ENCODE peak calls at places on chromosomes 4 and X, in six cellular contexts. L, P, Y, U, D and M are unnamed samples.

GRCh38 chr4:67725132-67725531 is 24.2 kb upstream of the UBA6 start:
- DNase-seq in U (peak; percentile 28), L (no peak), D (no peak), Y (no peak), P (no peak), M (no peak)

GRCh38 chrX:42739771-42740170 is 38.2 kb downstream of the PPP1R2C start:
- DNase-seq in D (no peak), Y (peak; percentile 32), L (no peak), U (no peak), P (no peak), M (no peak)

GRCh38 chr4:21226637-21227538 is 526.6 kb downstream of the PACRGL start:
- DNase-seq in L (no peak), U (no peak), Y (no peak), P (no peak), D (no peak), M (no peak)

GRCh38 chr4:114384629-114385028 is 214.0 kb upstream of the UGT8 start:
- DNase-seq in P (no peak), Y (peak; percentile 28), L (peak; percentile 50), D (peak; percentile 53), U (peak; percentile 59), M (peak; percentile 7)

GRCh38 chrX:78619829-78620228 is 39.3 kb downstream of the RTL3 start:
- DNase-seq in U (peak; percentile 36), P (no peak), Y (no peak), D (no peak), L (no peak), M (no peak)

GRCh38 chrX:111779582-111779981 is 96.4 kb upstream of the TRPC5OS start:
- DNase-seq in P (no peak), Y (no peak), U (peak; percentile 21), D (no peak), L (peak; percentile 2), M (no peak)

GRCh38 chr4:4717692-4718091 is 141.8 kb upstream of the MSX1 start:
- DNase-seq in L (no peak), D (no peak), Y (no peak), P (no peak), U (no peak), M (no peak)

GRCh38 chrX:20217279-20217678 is 49.4 kb downstream of the RPS6KA3 start:
- DNase-seq in D (peak; percentile 60), U (peak; percentile 79), Y (no peak), L (peak; percentile 64), P (no peak), M (no peak)

GRCh38 chr4:117821834-117822233 is 212.5 kb upstream of the NDST3 start:
- DNase-seq in L (no peak), D (no peak), Y (no peak), U (no peak), P (no peak), M (no peak)

GRCh38 chr4:141609243-141609642 is 27.1 kb upstream of the IL15 start:
- DNase-seq in L (peak; percentile 48), U (no peak), P (no peak), D (no peak), Y (no peak), M (no peak)

GRCh38 chr4:11426716-11427115 is 2.0 kb downstream of the HS3ST1 start:
- DNase-seq in P (no peak), U (no peak), L (peak; percentile 33), D (no peak), Y (peak; percentile 29), M (no peak)

GRCh38 chrX:13742397-13743176 is 8.0 kb downstream of the OFD1 start:
- DNase-seq in P (no peak), L (peak; percentile 69), U (no peak), Y (peak; percentile 76), D (no peak), M (no peak)

GRCh38 chrX:106874075-106874474 is 29.1 kb downstream of the RIPPLY1 start:
- DNase-seq in L (peak; percentile 24), U (peak; percentile 37), P (no peak), Y (peak; percentile 5), D (peak; percentile 19), M (peak; percentile 5)

GRCh38 chrX:105653891-105654290 is 168.4 kb upstream of the NRK start:
- DNase-seq in D (no peak), L (peak; percentile 67), U (peak; percentile 72), P (no peak), Y (no peak), M (no peak)

GRCh38 chrX:103344606-103345005 is 11.7 kb upstream of the TCEAL9 start:
- DNase-seq in Y (peak; percentile 54), L (no peak), D (no peak), P (no peak), U (no peak), M (no peak)

GRCh38 chr4:182808673-182809416 is 108.3 kb downstream of the DCTD start:
- DNase-seq in D (no peak), Y (no peak), U (peak; percentile 12), L (no peak), P (no peak), M (no peak)

GRCh38 chr4:171203425-171203824 is 609.8 kb upstream of the GALNTL6 start:
- DNase-seq in Y (peak; percentile 24), L (no peak), D (no peak), P (no peak), U (peak; percentile 13), M (no peak)

GRCh38 chr4:119300072-119300387 is 21.9 kb downstream of the FABP2 start:
- DNase-seq in U (peak; percentile 54), Y (no peak), D (peak; percentile 46), P (peak; percentile 43), L (peak; percentile 62), M (no peak)

GRCh38 chrX:36957425-36958328 is 50.5 kb upstream of the FAM47C start:
- DNase-seq in D (no peak), L (no peak), P (peak; percentile 61), U (no peak), Y (peak; percentile 75), M (peak; percentile 6)

GRCh38 chrX:141924293-141924692 is 20.6 kb downstream of the MAGEC1 start:
- DNase-seq in D (peak; percentile 40), L (peak; percentile 2), P (no peak), Y (no peak), U (peak; percentile 21), M (no peak)

GRCh38 chr4:111562811-111563210 is 582.4 kb upstream of the FAM241A start:
- DNase-seq in D (peak; percentile 79), P (no peak), Y (no peak), L (no peak), U (peak; percentile 24), M (no peak)

GRCh38 chrX:135295238-135295943 is 13.9 kb upstream of the ETDC start:
- DNase-seq in D (peak; percentile 56), P (peak; percentile 63), L (peak; percentile 31), Y (peak; percentile 79), U (peak; percentile 64), M (peak; percentile 59)

GRCh38 chrX:71621644-71622346 is 3.5 kb upstream of the CXCR3 start:
- DNase-seq in L (no peak), Y (no peak), U (no peak), P (no peak), D (no peak), M (no peak)

GRCh38 chr4:26375589-26375988 is 54.8 kb downstream of the RBPJ start:
- DNase-seq in U (no peak), P (no peak), L (no peak), Y (no peak), D (no peak), M (no peak)

GRCh38 chrX:41956027-41956426 is 32.7 kb upstream of the CASK start:
- DNase-seq in L (no peak), D (no peak), U (no peak), P (no peak), Y (peak; percentile 80), M (peak; percentile 37)

GRCh38 chrX:70554523-70554922 is 109.9 kb downstream of the DLG3 start:
- DNase-seq in Y (no peak), L (no peak), D (no peak), U (no peak), P (no peak), M (no peak)

GRCh38 chrX:1870421-1870820 is 255.6 kb downstream of the ASMT start:
- DNase-seq in D (no peak), L (no peak), Y (no peak), P (no peak), U (no peak), M (no peak)

GRCh38 chr4:41569957-41570356 is 32.0 kb downstream of the LIMCH1 start:
- DNase-seq in D (no peak), P (no peak), Y (no peak), L (no peak), U (no peak), M (no peak)

GRCh38 chrX:115337735-115338134 is 48.2 kb downstream of the LUZP4 start:
- DNase-seq in L (peak; percentile 38), U (peak; percentile 70), P (no peak), Y (no peak), D (peak; percentile 19), M (no peak)

GRCh38 chrX:42131856-42132255 is 208.5 kb upstream of the CASK start:
- DNase-seq in L (no peak), P (no peak), U (no peak), Y (no peak), D (no peak), M (no peak)

GRCh38 chr4:112321768-112322684 is 24.9 kb downstream of the ALPK1 start:
- DNase-seq in Y (peak; percentile 71), P (peak; percentile 80), U (peak; percentile 61), L (peak; percentile 53), D (peak; percentile 56), M (peak; percentile 56)

GRCh38 chrX:138128025-138128671 is 562.2 kb downstream of the ZIC3 start:
- DNase-seq in Y (peak; percentile 58), U (peak; percentile 28), L (peak; percentile 2), D (peak; percentile 1), P (peak; percentile 21), M (peak; percentile 37)

GRCh38 chr4:107366016-107366415 is 329.9 kb upstream of the DKK2 start:
- DNase-seq in Y (no peak), P (no peak), D (no peak), L (no peak), U (no peak), M (no peak)

GRCh38 chr4:153067376-153067775 is 131.3 kb downstream of the FHDC1 start:
- DNase-seq in P (no peak), D (peak; percentile 51), Y (peak; percentile 77), U (peak; percentile 29), L (peak; percentile 32), M (no peak)

GRCh38 chr4:138312536-138312911 is 70.4 kb upstream of the SLC7A11 start:
- DNase-seq in Y (no peak), U (no peak), L (peak; percentile 37), D (no peak), P (no peak), M (no peak)

GRCh38 chrX:132063862-132064261 is 40.8 kb downstream of the STK26 start:
- DNase-seq in U (no peak), D (no peak), L (no peak), P (no peak), Y (no peak), M (no peak)

GRCh38 chr4:121801715-121802075 is 572 bp downstream of the EXOSC9 start:
- DNase-seq in Y (no peak), U (no peak), P (no peak), L (no peak), D (no peak), M (no peak)

GRCh38 chrX:11836284-11836683 is 78.2 kb downstream of the MSL3 start:
- DNase-seq in U (no peak), D (no peak), P (no peak), Y (no peak), L (no peak), M (no peak)

GRCh38 chr4:47373174-47373573 is 90.3 kb downstream of the COMMD8 start:
- DNase-seq in U (no peak), Y (no peak), P (no peak), L (no peak), D (no peak), M (no peak)